ENCODE peak calls at places on chromosomes 16 and 17, in four cellular contexts. V is endothelial cell of umbilical vein, R is MM.1S, W is fibroblast of lung. G is an unnamed sample.
A peak's percentile ranks its signal among the peaks of the same experiment; 100 is the strongest.

GRCh38 chr17:76437467-76438402 is 15.2 kb downstream of the UBE2O start:
- DNase-seq in V (no peak), R (no peak), W (no peak), G (no peak)

GRCh38 chr16:57115148-57115503 is 22.7 kb downstream of the CPNE2 start:
- DNase-seq in V (no peak), R (no peak), W (peak; percentile 31), G (no peak)

GRCh38 chr16:69057400-69058378 is 47.8 kb upstream of the HAS3 start:
- DNase-seq in V (no peak), R (peak; percentile 27), W (peak; percentile 80), G (no peak)

GRCh38 chr17:67574658-67575293 is 143.0 kb upstream of the NOL11 start:
- DNase-seq in V (no peak), R (no peak), W (no peak), G (no peak)

GRCh38 chr16:57503366-57503765 is 17.1 kb upstream of the DOK4 start:
- DNase-seq in V (no peak), R (no peak), W (no peak), G (no peak)

GRCh38 chr16:67040906-67041305 is 12.0 kb downstream of the CBFB start:
- DNase-seq in V (no peak), R (no peak), W (peak; percentile 78), G (no peak)

GRCh38 chr17:41455236-41455635 is 11.9 kb downstream of the KRT32 start:
- DNase-seq in V (no peak), R (no peak), W (no peak), G (no peak)

GRCh38 chr16:71854369-71854948 is 8.7 kb downstream of the ATXN1L start:
- DNase-seq in V (no peak), R (no peak), W (no peak), G (no peak)

GRCh38 chr17:59618894-59619312 is 792 bp upstream of the CLTC start:
- DNase-seq in V (no peak), R (peak; percentile 92), W (no peak), G (no peak)

GRCh38 chr17:77325826-77326581 is 185.2 kb downstream of the SEC14L1 start:
- DNase-seq in V (no peak), R (no peak), W (no peak), G (no peak)

GRCh38 chr16:68272501-68273209 is 8.3 kb downstream of the SLC7A6 start:
- DNase-seq in V (no peak), R (peak; percentile 91), W (no peak), G (no peak)

GRCh38 chr17:37699285-37699973 is 45.4 kb downstream of the HNF1B start:
- DNase-seq in V (no peak), R (no peak), W (no peak), G (no peak)

GRCh38 chr17:78488867-78489634 is 88.1 kb downstream of the DNAH17 start:
- DNase-seq in V (no peak), R (no peak), W (no peak), G (no peak)

GRCh38 chr17:55845385-55845784 is 94.5 kb downstream of the PCTP start:
- DNase-seq in V (peak; percentile 26), R (no peak), W (peak; percentile 55), G (no peak)

GRCh38 chr16:64225696-64226095 is 896.2 kb downstream of the CDH11 start:
- DNase-seq in V (no peak), R (no peak), W (no peak), G (no peak)

GRCh38 chr16:81410643-81411235 is 33.9 kb upstream of the CMIP start:
- DNase-seq in V (no peak), R (no peak), W (no peak), G (no peak)

GRCh38 chr16:83705856-83706255 is 101.9 kb upstream of the HSBP1 start:
- DNase-seq in V (no peak), R (no peak), W (no peak), G (no peak)

GRCh38 chr16:57728336-57729181 is 7.0 kb upstream of the KATNB1 start:
- DNase-seq in V (no peak), R (no peak), W (no peak), G (no peak)

GRCh38 chr16:89442990-89443726 is 47.2 kb downstream of the ANKRD11 start:
- DNase-seq in V (peak; percentile 20), R (no peak), W (peak; percentile 77), G (peak; percentile 88)

GRCh38 chr16:22007509-22008214 is at the start of gene MOSMO:
- DNase-seq in V (peak; percentile 72), R (peak; percentile 65), W (peak; percentile 67), G (no peak)

GRCh38 chr16:13923703-13924298 is 3.8 kb downstream of the ERCC4 start:
- DNase-seq in V (peak; percentile 67), R (peak; percentile 69), W (peak; percentile 83), G (no peak)

DNA sequence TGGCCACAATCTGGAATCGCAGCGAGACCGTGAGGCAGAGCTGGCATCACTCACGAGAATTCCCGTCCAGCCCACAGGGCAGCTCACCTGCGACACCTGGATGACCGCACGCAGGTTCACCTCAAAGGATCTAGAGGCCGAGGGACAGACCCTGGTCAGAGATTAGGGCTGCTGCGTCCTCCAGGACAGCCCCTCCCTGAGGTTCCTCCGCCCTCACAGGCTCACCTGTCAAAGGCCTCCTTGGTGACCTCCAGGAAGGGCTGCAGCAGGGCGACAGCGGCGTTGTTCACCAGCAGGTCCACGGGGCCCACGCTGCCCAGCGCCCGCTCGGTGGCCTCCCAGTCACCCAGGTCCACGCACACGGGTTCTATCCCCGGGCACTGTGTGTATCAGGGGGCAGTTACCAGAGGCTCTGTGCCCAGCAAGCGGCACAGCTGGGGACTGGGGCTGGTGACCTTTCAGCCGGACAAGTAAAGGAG is 824 bp downstream of the DCXR start:
- DNase-seq in V (no peak), R (no peak), W (no peak), G (no peak)
- H2AFZ ChIP-seq in V (peak overlapping the region; percentile 87), R (peak overlapping the region; percentile 45), W (peak overlapping the region; percentile 35), G (peak overlapping the region; percentile 61)

GRCh38 chr16:48540222-48540900 is 69.6 kb downstream of the N4BP1 start:
- DNase-seq in V (no peak), R (no peak), W (no peak), G (no peak)

GRCh38 chr16:48542966-48543365 is 67.0 kb downstream of the N4BP1 start:
- DNase-seq in V (no peak), R (no peak), W (no peak), G (no peak)

GRCh38 chr16:48539485-48540221 is 70.3 kb downstream of the N4BP1 start:
- DNase-seq in V (no peak), R (no peak), W (no peak), G (no peak)

GRCh38 chr16:48541108-48541786 is 68.7 kb downstream of the N4BP1 start:
- DNase-seq in V (no peak), R (no peak), W (no peak), G (no peak)

GRCh38 chr16:48542020-48542473 is 67.9 kb downstream of the N4BP1 start:
- DNase-seq in V (peak; percentile 49), R (no peak), W (peak; percentile 75), G (no peak)
- H2AFZ ChIP-seq in V (no peak overlapping the region), R (no peak overlapping the region), W (no peak overlapping the region), G (no peak overlapping the region)

GRCh38 chr16:3035972-3036725 is 595 bp downstream of the BICDL2 start:
- DNase-seq in V (no peak), R (no peak), W (no peak), G (no peak)
- H2AFZ ChIP-seq in V (no peak overlapping the region), R (peak overlapping the region; percentile 53), W (no peak overlapping the region), G (peak overlapping the region; percentile 22)

DNA sequence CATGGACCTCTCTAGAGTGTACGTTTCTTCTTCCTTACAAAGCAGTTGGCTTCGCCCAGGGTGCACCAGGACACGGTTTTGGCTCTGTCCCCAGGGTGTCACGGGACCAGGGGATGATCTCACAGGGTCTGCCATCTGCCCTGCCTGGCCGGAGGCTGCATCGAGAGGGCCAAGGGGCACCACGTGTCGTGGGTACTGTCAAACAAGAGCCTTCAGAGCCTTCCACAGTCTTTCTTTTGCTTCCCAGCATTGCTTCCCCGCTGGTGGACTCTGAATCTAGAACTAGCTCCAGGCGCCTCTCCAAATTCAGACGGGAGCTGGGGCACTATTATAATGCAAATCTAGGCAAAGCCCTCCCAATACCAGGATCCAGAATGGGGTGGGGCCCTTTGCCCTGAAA is 47.9 kb downstream of the MAPT start:
- DNase-seq in V (no peak), R (no peak), W (peak; percentile 30), G (no peak)
- H2AFZ ChIP-seq in V (no peak overlapping the region), R (no peak overlapping the region), W (no peak overlapping the region), G (no peak overlapping the region)

DNA sequence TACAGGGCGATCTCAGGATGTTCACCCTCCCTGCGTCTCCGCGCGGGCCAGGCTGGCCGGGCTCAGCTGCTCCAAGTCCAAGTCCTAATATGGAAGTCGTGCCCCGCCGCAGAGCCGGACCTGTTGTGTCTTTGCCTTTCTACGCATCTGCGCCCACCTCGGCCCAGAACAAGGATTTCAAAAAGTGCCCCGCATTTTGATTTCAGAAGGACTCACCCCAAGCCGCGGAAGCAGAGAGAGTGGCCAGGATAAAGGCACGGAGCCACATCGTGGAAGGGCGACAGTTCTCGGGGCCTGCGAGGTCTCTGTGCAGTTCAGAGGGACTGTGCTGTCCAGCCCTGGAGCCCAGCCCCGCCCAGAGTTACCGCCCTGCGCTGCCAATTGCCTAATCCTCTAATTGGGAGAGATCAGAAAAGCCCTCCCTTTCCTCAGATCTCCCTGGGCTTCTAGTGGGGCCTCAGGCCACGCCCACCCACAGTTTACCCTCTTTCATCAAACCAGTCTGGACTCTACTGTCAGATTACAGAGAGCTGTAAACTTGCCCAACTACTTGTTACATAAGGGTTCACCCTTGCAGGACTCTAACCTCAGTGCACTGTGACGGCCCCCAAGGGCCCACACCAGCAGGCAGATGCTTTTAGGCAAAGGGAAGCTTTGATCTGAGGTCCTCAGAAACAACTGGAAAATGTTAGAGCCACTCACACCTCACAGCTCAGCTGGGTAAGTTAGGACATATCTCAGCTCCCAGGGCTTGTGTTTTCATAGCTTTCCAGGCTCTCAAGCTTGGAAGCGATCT is at the start of gene CES1:
- DNase-seq in V (no peak), R (no peak), W (peak; percentile 17), G (no peak)
- H2AFZ ChIP-seq in V (no peak within 1 kb of the TSS), R (no peak within 1 kb of the TSS), W (peak within 1 kb of the TSS; percentile 30), G (no peak within 1 kb of the TSS)

GRCh38 chr17:35433075-35433894 is 985 bp upstream of the SLFN12 start:
- DNase-seq in V (peak; percentile 96), R (peak; percentile 93), W (peak; percentile 99), G (peak; percentile 98)

GRCh38 chr17:35428229-35428628 is 4.1 kb downstream of the SLFN12 start:
- DNase-seq in V (no peak), R (no peak), W (no peak), G (no peak)

GRCh38 chr17:35429702-35430101 is 2.6 kb downstream of the SLFN12 start:
- DNase-seq in V (no peak), R (no peak), W (no peak), G (no peak)

GRCh38 chr17:35432176-35433074 is at the start of gene SLFN12:
- DNase-seq in V (peak; percentile 96), R (peak; percentile 82), W (peak; percentile 98), G (peak; percentile 70)
- H2AFZ ChIP-seq in V (peak within 1 kb of the TSS; percentile 19), R (peak within 1 kb of the TSS; percentile 89), W (peak within 1 kb of the TSS; percentile 53), G (peak within 1 kb of the TSS; percentile 77)